ENCODE peak calls at places on chromosomes 12 and 14, in six cellular contexts. I, E, C, O, S and G are unnamed samples.

GRCh38 chr14:58367296-58367695 is 28.4 kb upstream of the TOMM20L start:
- DNase-seq in I (no peak), S (no peak), C (no peak), E (no peak), O (no peak), G (no peak)

GRCh38 chr12:6715130-6715529 is 8.7 kb upstream of the COPS7A start:
- DNase-seq in S (no peak), I (no peak), E (no peak), C (no peak), O (no peak), G (no peak)

GRCh38 chr12:7042847-7043246 is 17.7 kb upstream of the C1S start:
- DNase-seq in S (no peak), E (peak), O (no peak), C (no peak), I (peak), G (no peak)

GRCh38 chr12:121712462-121713256 is at the start of gene TMEM120B:
- DNase-seq in I (peak), E (peak), O (peak), S (peak), C (peak), G (no peak)

GRCh38 chr12:65015850-65016249 is 105.3 kb downstream of the WIF1 start:
- DNase-seq in I (no peak), C (no peak), O (no peak), S (no peak), E (no peak), G (no peak)

GRCh38 chr12:111598637-111599458 is at the start of gene ATXN2:
- DNase-seq in C (peak), S (peak), O (peak), I (peak), E (peak), G (no peak)

GRCh38 chr12:90964616-90965015 is 9.6 kb upstream of the CCER1 start:
- DNase-seq in C (no peak), I (no peak), S (no peak), O (no peak), E (no peak), G (no peak)

GRCh38 chr12:89750821-89751227 is 42.2 kb upstream of the ATP2B1 start:
- DNase-seq in O (no peak), E (no peak), S (no peak), I (no peak), C (no peak), G (no peak)

GRCh38 chr12:59121466-59121865 is 201.2 kb upstream of the LRIG3 start:
- DNase-seq in O (no peak), S (no peak), E (no peak), C (no peak), I (no peak), G (no peak)

GRCh38 chr12:116502141-116502725 is 56.9 kb upstream of the MAP1LC3B2 start:
- DNase-seq in I (no peak), C (no peak), O (no peak), S (no peak), E (no peak), G (no peak)

GRCh38 chr12:76250256-76250655 is 98.0 kb downstream of the BBS10 start:
- DNase-seq in I (no peak), O (no peak), E (no peak), C (no peak), S (no peak), G (no peak)

GRCh38 chr14:84825481-84825880 is 704.5 kb upstream of the FLRT2 start:
- DNase-seq in S (no peak), I (peak), O (no peak), C (no peak), E (no peak), G (no peak)

GRCh38 chr12:57342207-57342691 is 88.6 kb downstream of the R3HDM2 start:
- DNase-seq in E (no peak), I (no peak), O (peak), C (no peak), S (no peak), G (no peak)

GRCh38 chr12:4809449-4810218 is 89.4 kb downstream of the GALNT8 start:
- DNase-seq in O (no peak), C (no peak), I (no peak), E (no peak), S (no peak), G (no peak)

GRCh38 chr14:35319509-35319908 is 27.3 kb downstream of the PSMA6 start:
- DNase-seq in O (no peak), E (no peak), C (no peak), I (no peak), S (no peak), G (no peak)

GRCh38 chr12:40980346-40981005 is 207.6 kb upstream of the PDZRN4 start:
- DNase-seq in O (no peak), S (no peak), C (no peak), E (no peak), I (no peak), G (no peak)

GRCh38 chr14:32382704-32383103 is 53.6 kb downstream of the AKAP6 start:
- DNase-seq in I (peak), O (peak), E (no peak), C (no peak), S (no peak), G (no peak)

GRCh38 chr12:122423258-122424165 is 1.0 kb upstream of the CLIP1 start:
- DNase-seq in E (peak), S (no peak), O (peak), I (peak), C (no peak), G (no peak)

GRCh38 chr12:105196090-105196489 is 39.9 kb downstream of the APPL2 start:
- DNase-seq in O (no peak), E (no peak), I (no peak), S (no peak), C (no peak), G (no peak)

GRCh38 chr12:75366629-75367028 is 24.3 kb upstream of the GLIPR1L2 start:
- DNase-seq in E (no peak), S (no peak), O (no peak), I (no peak), C (no peak), G (no peak)

GRCh38 chr12:92745874-92746553 is 43.2 kb downstream of the PLEKHG7 start:
- DNase-seq in C (peak), S (no peak), I (peak), E (no peak), O (no peak), G (no peak)

GRCh38 chr14:75578099-75578785 is at the start of gene FLVCR2:
- DNase-seq in S (peak), E (peak), O (peak), C (peak), I (peak), G (no peak)

GRCh38 chr12:98973395-98973794 is 328.3 kb downstream of the APAF1 start:
- DNase-seq in O (no peak), S (no peak), C (no peak), I (peak), E (no peak), G (no peak)

GRCh38 chr14:24876009-24876690 is 173.8 kb downstream of the STXBP6 start:
- DNase-seq in O (no peak), E (no peak), C (no peak), S (no peak), I (no peak), G (no peak)

GRCh38 chr12:89261982-89262381 is 90.3 kb downstream of the DUSP6 start:
- DNase-seq in C (no peak), I (no peak), S (no peak), E (no peak), O (no peak), G (no peak)

GRCh38 chr12:62802981-62803380 is 132.0 kb downstream of the PPM1H start:
- DNase-seq in I (no peak), E (no peak), C (no peak), S (no peak), O (no peak), G (no peak)

GRCh38 chr12:43655586-43655985 is 103.0 kb downstream of the PUS7L start:
- DNase-seq in O (no peak), C (no peak), E (no peak), I (peak), S (no peak), G (no peak)

GRCh38 chr12:1094714-1095113 is 103.7 kb downstream of the ERC1 start:
- DNase-seq in E (no peak), C (no peak), O (no peak), I (no peak), S (no peak), G (peak)

GRCh38 chr14:102516531-102517411 is 7.2 kb upstream of the ANKRD9 start:
- DNase-seq in C (peak), I (peak), O (peak), S (peak), E (peak), G (no peak)

GRCh38 chr14:65412881-65413738 is 580 bp downstream of the FUT8 start:
- DNase-seq in O (peak), S (peak), E (peak), C (peak), I (peak), G (no peak)

GRCh38 chr14:105076296-105076804 is 11.1 kb upstream of the GPR132 start:
- DNase-seq in E (no peak), O (no peak), I (no peak), S (no peak), C (no peak), G (no peak)

GRCh38 chr12:51377099-51377984 is 13.9 kb downstream of the GALNT6 start:
- DNase-seq in S (no peak), C (no peak), O (no peak), I (no peak), E (no peak), G (no peak)

GRCh38 chr12:9706081-9706685 is 26.7 kb downstream of the CLECL1 start:
- DNase-seq in I (no peak), C (no peak), E (peak), S (no peak), O (no peak), G (no peak)

GRCh38 chr14:52923902-52924575 is 26.8 kb downstream of the FERMT2 start:
- DNase-seq in C (no peak), I (peak), O (no peak), E (no peak), S (no peak), G (no peak)